ENCODE peak calls at places on chromosomes 13 and 19, in six cellular contexts. One of them, this sample, is unnamed.

GRCh38 chr19:10912619-10913018 is 15.8 kb downstream of the YIPF2 start:
- DNase-seq in H9: peak; percentile 14
- DNase-seq in HepG2: no peak
- DNase-seq in SK-N-SH: no peak
- DNase-seq in keratinocyte: no peak
- DNase-seq in PC-3: no peak
- DNase-seq in this sample: no peak

GRCh38 chr13:41917641-41918040 is 43.3 kb downstream of the VWA8 start:
- DNase-seq in H9: no peak
- DNase-seq in HepG2: no peak
- DNase-seq in SK-N-SH: no peak
- DNase-seq in keratinocyte: no peak
- DNase-seq in PC-3: no peak
- DNase-seq in this sample: no peak

GRCh38 chr13:103275708-103276107 is 209.5 kb upstream of the SLC10A2 start:
- DNase-seq in H9: no peak
- DNase-seq in HepG2: no peak
- DNase-seq in SK-N-SH: peak; percentile 26
- DNase-seq in keratinocyte: no peak
- DNase-seq in PC-3: no peak
- DNase-seq in this sample: no peak

GRCh38 chr19:13396256-13397080 is 109.8 kb downstream of the CACNA1A start:
- DNase-seq in H9: peak; percentile 88
- DNase-seq in HepG2: peak; percentile 30
- DNase-seq in SK-N-SH: no peak
- DNase-seq in keratinocyte: peak; percentile 4
- DNase-seq in PC-3: peak; percentile 54
- DNase-seq in this sample: no peak

GRCh38 chr13:112184261-112184660 is 117.3 kb downstream of the SOX1 start:
- DNase-seq in H9: no peak
- DNase-seq in HepG2: no peak
- DNase-seq in SK-N-SH: no peak
- DNase-seq in keratinocyte: no peak
- DNase-seq in PC-3: no peak
- DNase-seq in this sample: no peak

GRCh38 chr19:34253711-34254551 is 423 bp upstream of the GARRE1 start:
- DNase-seq in H9: peak; percentile 91
- DNase-seq in HepG2: peak; percentile 66
- DNase-seq in SK-N-SH: no peak
- DNase-seq in keratinocyte: no peak
- DNase-seq in PC-3: peak; percentile 69
- DNase-seq in this sample: peak; percentile 56

GRCh38 chr19:11192957-11193939 is 4.1 kb downstream of the KANK2 start:
- DNase-seq in H9: no peak
- DNase-seq in HepG2: no peak
- DNase-seq in SK-N-SH: no peak
- DNase-seq in keratinocyte: no peak
- DNase-seq in PC-3: no peak
- DNase-seq in this sample: no peak

GRCh38 chr19:55304279-55304978 is 20.6 kb downstream of the BRSK1 start:
- DNase-seq in H9: peak; percentile 80
- DNase-seq in HepG2: peak; percentile 50
- DNase-seq in SK-N-SH: peak; percentile 74
- DNase-seq in keratinocyte: no peak
- DNase-seq in PC-3: peak; percentile 54
- DNase-seq in this sample: no peak

GRCh38 chr19:9793051-9793591 is 24.6 kb upstream of the ZNF846 start:
- DNase-seq in H9: no peak
- DNase-seq in HepG2: no peak
- DNase-seq in SK-N-SH: no peak
- DNase-seq in keratinocyte: no peak
- DNase-seq in PC-3: peak; percentile 26
- DNase-seq in this sample: no peak

GRCh38 chr19:35960432-35960972 is 24.3 kb downstream of the LRFN3 start:
- DNase-seq in H9: no peak
- DNase-seq in HepG2: no peak
- DNase-seq in SK-N-SH: no peak
- DNase-seq in keratinocyte: no peak
- DNase-seq in PC-3: no peak
- DNase-seq in this sample: no peak

GRCh38 chr13:104571161-104571889 is 1505.1 kb upstream of the SLC10A2 start:
- DNase-seq in H9: peak; percentile 75
- DNase-seq in HepG2: peak; percentile 16
- DNase-seq in SK-N-SH: peak; percentile 48
- DNase-seq in keratinocyte: no peak
- DNase-seq in PC-3: peak; percentile 90
- DNase-seq in this sample: peak; percentile 72

GRCh38 chr13:35479691-35480090 is 3.2 kb upstream of the MAB21L1 start:
- DNase-seq in H9: no peak
- DNase-seq in HepG2: no peak
- DNase-seq in SK-N-SH: no peak
- DNase-seq in keratinocyte: no peak
- DNase-seq in PC-3: no peak
- DNase-seq in this sample: no peak

GRCh38 chr13:29131881-29132668 is 311.9 kb downstream of the MTUS2 start:
- DNase-seq in H9: no peak
- DNase-seq in HepG2: no peak
- DNase-seq in SK-N-SH: no peak
- DNase-seq in keratinocyte: no peak
- DNase-seq in PC-3: no peak
- DNase-seq in this sample: no peak

GRCh38 chr13:98155475-98156111 is 12.7 kb downstream of the FARP1 start:
- DNase-seq in H9: no peak
- DNase-seq in HepG2: no peak
- DNase-seq in SK-N-SH: no peak
- DNase-seq in keratinocyte: no peak
- DNase-seq in PC-3: peak; percentile 45
- DNase-seq in this sample: no peak

GRCh38 chr13:113070855-113071254 is 34.7 kb upstream of the F7 start:
- DNase-seq in H9: no peak
- DNase-seq in HepG2: no peak
- DNase-seq in SK-N-SH: no peak
- DNase-seq in keratinocyte: no peak
- DNase-seq in PC-3: no peak
- DNase-seq in this sample: no peak

GRCh38 chr13:39379118-39379517 is 223.9 kb downstream of the LHFPL6 start:
- DNase-seq in H9: no peak
- DNase-seq in HepG2: no peak
- DNase-seq in SK-N-SH: no peak
- DNase-seq in keratinocyte: no peak
- DNase-seq in PC-3: no peak
- DNase-seq in this sample: no peak

GRCh38 chr13:31007392-31007791 is 74.9 kb downstream of the TEX26 start:
- DNase-seq in H9: no peak
- DNase-seq in HepG2: no peak
- DNase-seq in SK-N-SH: peak; percentile 60
- DNase-seq in keratinocyte: no peak
- DNase-seq in PC-3: no peak
- DNase-seq in this sample: no peak

GRCh38 chr19:2186071-2186846 is 22.5 kb downstream of the DOT1L start:
- DNase-seq in H9: no peak
- DNase-seq in HepG2: no peak
- DNase-seq in SK-N-SH: no peak
- DNase-seq in keratinocyte: no peak
- DNase-seq in PC-3: no peak
- DNase-seq in this sample: no peak

GRCh38 chr13:46184277-46184699 is 2.3 kb upstream of the LCP1 start:
- DNase-seq in H9: peak; percentile 66
- DNase-seq in HepG2: peak; percentile 28
- DNase-seq in SK-N-SH: peak; percentile 24
- DNase-seq in keratinocyte: no peak
- DNase-seq in PC-3: peak; percentile 43
- DNase-seq in this sample: no peak

GRCh38 chr13:24745516-24745860 is 18.5 kb upstream of the RNF17 start:
- DNase-seq in H9: no peak
- DNase-seq in HepG2: no peak
- DNase-seq in SK-N-SH: no peak
- DNase-seq in keratinocyte: no peak
- DNase-seq in PC-3: no peak
- DNase-seq in this sample: no peak
- H4K20me1 ChIP-seq in H9: no peaks in the 10 kb centered on the region
- H4K20me1 ChIP-seq in HepG2: no peaks in the 10 kb centered on the region
- H4K20me1 ChIP-seq in SK-N-SH: no peaks in the 10 kb centered on the region
- H4K20me1 ChIP-seq in keratinocyte: no peaks in the 10 kb centered on the region
- H4K20me1 ChIP-seq in PC-3: no peaks in the 10 kb centered on the region
- H4K20me1 ChIP-seq in this sample: no peaks in the 10 kb centered on the region

DNA sequence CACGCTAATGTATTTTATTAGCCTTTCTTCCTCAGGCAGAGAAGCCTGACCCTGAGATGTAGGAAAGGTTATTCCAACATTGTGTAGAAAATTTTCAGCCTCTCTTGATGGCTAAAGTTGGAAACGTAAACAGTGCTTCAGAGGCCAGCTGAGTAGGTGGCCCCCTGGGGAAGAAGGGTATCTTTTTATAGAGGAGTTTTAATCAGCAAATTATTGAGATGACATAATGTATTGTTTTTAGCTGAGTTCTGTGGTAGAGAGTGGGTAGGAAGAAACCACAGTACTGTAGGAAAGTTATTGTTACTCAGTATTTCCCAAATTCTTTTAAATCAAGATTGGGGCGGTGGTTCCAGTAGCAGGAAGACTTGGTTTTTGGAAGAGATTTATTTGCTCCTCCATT is 268.8 kb downstream of the DLEU7 start:
- DNase-seq in H9: no peak
- DNase-seq in HepG2: no peak
- DNase-seq in SK-N-SH: no peak
- DNase-seq in keratinocyte: no peak
- DNase-seq in PC-3: no peak
- DNase-seq in this sample: no peak
- H3K9me3 ChIP-seq in H9: no peaks in the 10 kb centered on the region
- H3K9me3 ChIP-seq in HepG2: no peaks in the 10 kb centered on the region
- H3K9me3 ChIP-seq in SK-N-SH: no peaks in the 10 kb centered on the region
- H3K9me3 ChIP-seq in keratinocyte: no peaks in the 10 kb centered on the region
- H3K9me3 ChIP-seq in PC-3: no peaks in the 10 kb centered on the region
- H3K9me3 ChIP-seq in this sample: no peaks in the 10 kb centered on the region

GRCh38 chr19:294819-295686 is 3.9 kb upstream of the PLPP2 start:
- DNase-seq in H9: peak; percentile 80
- DNase-seq in HepG2: no peak
- DNase-seq in SK-N-SH: peak; percentile 65
- DNase-seq in keratinocyte: no peak
- DNase-seq in PC-3: no peak
- DNase-seq in this sample: peak; percentile 52

GRCh38 chr19:296476-297225 is 5.4 kb upstream of the PLPP2 start:
- DNase-seq in H9: no peak
- DNase-seq in HepG2: no peak
- DNase-seq in SK-N-SH: no peak
- DNase-seq in keratinocyte: no peak
- DNase-seq in PC-3: no peak
- DNase-seq in this sample: no peak

GRCh38 chr19:293436-294110 is 2.4 kb upstream of the PLPP2 start:
- DNase-seq in H9: no peak
- DNase-seq in HepG2: no peak
- DNase-seq in SK-N-SH: peak; percentile 25
- DNase-seq in keratinocyte: no peak
- DNase-seq in PC-3: no peak
- DNase-seq in this sample: no peak

GRCh38 chr19:294341-294818 is 3.2 kb upstream of the PLPP2 start:
- DNase-seq in H9: peak; percentile 52
- DNase-seq in HepG2: no peak
- DNase-seq in SK-N-SH: peak; percentile 47
- DNase-seq in keratinocyte: no peak
- DNase-seq in PC-3: no peak
- DNase-seq in this sample: no peak

DNA sequence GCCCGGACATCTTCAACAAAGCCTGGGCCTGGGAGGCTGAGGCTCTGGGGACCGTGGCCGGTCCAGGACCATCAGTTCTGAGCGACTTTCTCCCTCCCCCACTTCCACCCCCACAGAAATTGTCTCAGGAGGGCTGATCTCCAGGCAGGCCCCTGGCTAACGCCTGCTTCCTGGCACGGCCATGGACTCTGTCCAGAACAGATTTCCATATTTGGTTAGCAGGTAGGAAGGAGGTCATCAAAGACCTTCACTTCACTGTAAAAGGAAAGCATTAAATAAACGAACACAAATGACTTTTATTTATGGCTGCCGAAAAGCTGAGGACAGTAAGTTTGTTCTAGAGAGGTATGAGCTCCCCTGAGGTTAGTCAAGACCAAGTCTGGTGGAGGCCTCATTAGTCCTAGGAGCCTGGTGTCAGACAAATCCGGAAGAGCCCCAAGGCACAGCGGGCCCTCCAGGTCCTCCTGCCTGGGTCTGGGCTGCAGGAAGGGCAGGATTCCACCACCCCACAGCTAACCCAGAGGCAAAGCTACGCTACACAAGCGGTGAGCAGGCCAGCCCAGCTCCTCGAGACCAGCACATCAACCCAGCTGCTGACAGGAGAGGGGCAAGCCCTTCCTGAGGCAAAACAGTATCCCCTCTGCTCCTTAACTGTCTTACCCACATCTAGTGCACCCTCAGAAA is 4.6 kb upstream of the PLPP2 start:
- DNase-seq in H9: no peak
- DNase-seq in HepG2: no peak
- DNase-seq in SK-N-SH: peak; percentile 30
- DNase-seq in keratinocyte: no peak
- DNase-seq in PC-3: no peak
- DNase-seq in this sample: no peak
- H3K27ac ChIP-seq in H9: no peak overlapping the region
- H3K27ac ChIP-seq in HepG2: no peak overlapping the region
- H3K27ac ChIP-seq in SK-N-SH: no peak overlapping the region
- H3K27ac ChIP-seq in keratinocyte: no peak overlapping the region
- H3K27ac ChIP-seq in PC-3: no peak overlapping the region
- H3K27ac ChIP-seq in this sample: no peak overlapping the region

GRCh38 chr19:45847661-45848060 is 15.3 kb downstream of the SYMPK start:
- DNase-seq in H9: no peak
- DNase-seq in HepG2: no peak
- DNase-seq in SK-N-SH: no peak
- DNase-seq in keratinocyte: no peak
- DNase-seq in PC-3: no peak
- DNase-seq in this sample: no peak

GRCh38 chr19:45848922-45849321 is 14.0 kb downstream of the SYMPK start:
- DNase-seq in H9: no peak
- DNase-seq in HepG2: peak; percentile 14
- DNase-seq in SK-N-SH: no peak
- DNase-seq in keratinocyte: no peak
- DNase-seq in PC-3: peak; percentile 11
- DNase-seq in this sample: no peak

GRCh38 chr19:45854167-45854778 is 8.7 kb downstream of the SYMPK start:
- DNase-seq in H9: no peak
- DNase-seq in HepG2: no peak
- DNase-seq in SK-N-SH: no peak
- DNase-seq in keratinocyte: no peak
- DNase-seq in PC-3: no peak
- DNase-seq in this sample: no peak

GRCh38 chr19:45852145-45852750 is 10.7 kb downstream of the SYMPK start:
- DNase-seq in H9: no peak
- DNase-seq in HepG2: no peak
- DNase-seq in SK-N-SH: no peak
- DNase-seq in keratinocyte: no peak
- DNase-seq in PC-3: peak; percentile 26
- DNase-seq in this sample: no peak

DNA sequence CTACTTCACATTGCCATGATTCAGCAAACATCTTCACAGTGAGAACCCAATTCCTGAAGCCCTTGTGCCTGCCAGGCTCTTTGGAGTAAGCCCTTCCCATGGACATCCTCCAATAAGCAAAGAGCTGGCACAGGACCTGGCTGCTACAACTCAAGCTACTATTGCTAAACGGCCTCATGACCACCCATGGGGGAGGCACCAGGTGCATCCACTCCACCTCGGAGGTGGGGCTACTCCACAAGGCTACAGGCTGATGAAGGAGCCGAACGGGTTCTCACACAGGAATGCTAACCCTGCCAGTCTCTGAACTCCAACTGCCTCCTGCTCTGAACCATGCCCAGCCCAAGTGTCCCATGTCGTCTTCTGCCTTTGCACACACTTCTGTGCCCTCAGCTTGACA is 10.0 kb downstream of the SYMPK start:
- DNase-seq in H9: no peak
- DNase-seq in HepG2: no peak
- DNase-seq in SK-N-SH: no peak
- DNase-seq in keratinocyte: no peak
- DNase-seq in PC-3: no peak
- DNase-seq in this sample: peak; percentile 32
- H4K20me1 ChIP-seq in H9: no peaks in the 10 kb centered on the region
- H4K20me1 ChIP-seq in HepG2: no peaks in the 10 kb centered on the region
- H4K20me1 ChIP-seq in SK-N-SH: peaks cover 16% of the 10 kb centered on the region
- H4K20me1 ChIP-seq in keratinocyte: no peaks in the 10 kb centered on the region
- H4K20me1 ChIP-seq in PC-3: no peaks in the 10 kb centered on the region
- H4K20me1 ChIP-seq in this sample: peaks cover 21% of the 10 kb centered on the region